ENCODE peak calls at places on chromosomes 11 and 22, in four cellular contexts. M is upper lobe of right lung, Z is colonic mucosa, R is stomach. U is an unnamed sample. For H3K27me3, the result is how much of the 10 kb centered on the place peaks cover.

GRCh38 chr11:64750361-64751054 is 6.6 kb upstream of the RASGRP2 start:
- DNase-seq in M (peak), Z (no peak), R (no peak), U (no peak)

GRCh38 chr11:107689317-107690202 is 22.3 kb downstream of the SLN start:
- DNase-seq in M (peak), Z (peak), R (peak), U (no peak)

GRCh38 chr22:42645341-42645937 is 3.8 kb downstream of the CYB5R3 start:
- DNase-seq in M (peak), Z (no peak), R (peak), U (peak)

GRCh38 chr11:103112364-103112763 is 3.1 kb downstream of the DYNC2H1 start:
- DNase-seq in M (no peak), Z (no peak), R (no peak), U (no peak)

GRCh38 chr22:41001722-41002122 is 50.5 kb downstream of the RBX1 start:
- DNase-seq in M (no peak), Z (no peak), R (no peak), U (no peak)

GRCh38 chr11:37378989-37379388 is 781.0 kb upstream of the RAG2 start:
- DNase-seq in M (no peak), Z (no peak), R (no peak), U (no peak)

GRCh38 chr11:91160661-91161060 is 937.8 kb upstream of the CHORDC1 start:
- DNase-seq in M (no peak), Z (no peak), R (no peak), U (no peak)

GRCh38 chr11:37613031-37613430 is 1015.0 kb upstream of the RAG2 start:
- DNase-seq in M (no peak), Z (no peak), R (no peak), U (no peak)

GRCh38 chr11:115550291-115551059 is 46.3 kb upstream of the CADM1 start:
- DNase-seq in M (no peak), Z (no peak), R (no peak), U (peak)

GRCh38 chr11:117786099-117786870 is 10.7 kb downstream of the DSCAML1 start:
- DNase-seq in M (no peak), Z (no peak), R (no peak), U (no peak)

GRCh38 chr11:134393638-134394037 is 18.4 kb downstream of the B3GAT1 start:
- DNase-seq in M (no peak), Z (peak), R (peak), U (no peak)

GRCh38 chr22:37331811-37332536 is 49.7 kb downstream of the CYTH4 start:
- DNase-seq in M (no peak), Z (no peak), R (no peak), U (no peak)

DNA sequence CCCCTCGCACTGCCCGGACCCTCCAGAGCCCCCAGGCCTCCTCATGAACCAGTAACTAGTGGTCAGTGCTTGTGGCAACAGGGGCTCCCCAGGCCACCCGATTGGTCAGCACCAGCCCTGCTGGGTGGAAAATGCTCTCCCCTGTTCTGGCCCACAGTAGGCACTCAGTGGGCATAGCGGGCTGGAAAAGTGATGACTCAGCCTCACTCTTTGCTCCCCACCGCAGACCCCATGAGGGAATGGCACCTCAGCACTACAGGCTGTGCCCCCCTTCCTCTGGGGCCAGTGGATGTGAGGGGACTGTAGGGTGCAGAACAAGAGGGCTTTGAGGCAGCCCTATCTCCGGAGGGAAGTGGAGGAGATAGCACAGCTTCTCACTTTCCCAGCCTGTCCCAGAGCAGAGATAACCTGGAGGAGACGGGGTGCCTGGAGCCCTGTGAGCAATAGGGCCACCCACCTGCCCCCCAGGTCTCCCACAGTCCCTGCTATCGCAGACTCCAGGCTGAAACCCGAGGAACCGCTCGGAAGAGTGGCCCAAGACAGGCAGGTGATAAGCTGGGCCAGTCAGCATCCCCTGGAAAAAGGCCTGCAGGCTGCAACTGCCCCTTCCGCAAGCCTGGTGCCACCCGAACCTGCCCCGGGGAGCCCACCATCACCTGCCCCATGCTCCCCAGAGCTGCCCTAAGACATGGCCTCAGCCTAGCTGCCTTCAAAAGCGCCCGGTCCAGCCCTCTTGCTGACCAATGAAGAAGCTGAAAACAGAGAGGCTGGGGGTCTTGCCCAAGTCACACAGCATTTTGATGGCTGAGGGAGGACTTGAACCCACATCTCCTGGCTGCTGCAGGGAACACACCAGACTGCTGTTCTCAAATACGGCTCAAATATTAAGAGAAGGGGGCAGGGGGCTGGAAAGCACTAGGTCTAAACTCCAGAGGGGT is 29.4 kb upstream of the PDGFB start:
- DNase-seq in M (no peak), Z (no peak), R (no peak), U (no peak)
- H3K27me3 ChIP-seq in M (under half), Z (under half), R (under half), U (under half)

GRCh38 chr11:67277231-67277961 is 11.1 kb downstream of the GRK2 start:
- DNase-seq in M (peak), Z (peak), R (peak), U (peak)
- H3K4me3 ChIP-seq in M (peak), Z (peak), R (peak), U (no peak)

DNA sequence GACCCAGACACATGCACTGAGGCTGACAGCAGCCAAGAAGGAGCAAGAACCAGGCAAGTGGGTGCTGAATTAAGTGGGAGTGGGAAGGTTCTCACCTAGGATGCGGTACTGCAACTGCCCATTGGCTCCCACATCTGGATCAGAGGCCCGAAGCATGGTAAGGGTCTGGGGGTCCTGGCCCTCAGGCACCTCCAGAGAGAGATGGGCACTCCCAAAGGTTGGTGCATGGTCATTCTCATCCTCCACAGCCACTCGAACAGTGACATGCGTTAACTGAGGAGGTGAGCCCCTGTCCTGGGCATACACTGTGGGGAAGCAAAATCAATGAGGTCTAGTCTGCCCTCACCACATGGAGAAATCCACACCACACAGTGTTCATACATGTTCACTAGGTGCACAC is 9.3 kb upstream of the TPP1 start:
- DNase-seq in M (no peak), Z (no peak), R (no peak), U (no peak)
- TF ChIP-seq CTCF in M (no peak), Z (no peak), R (no peak), U (no peak)

GRCh38 chr11:20949585-20949984 is 280.2 kb downstream of the NELL1 start:
- DNase-seq in M (no peak), Z (no peak), R (no peak), U (no peak)
- H3K27me3 ChIP-seq in M (under half), Z (under half), R (under half), U (under half)

DNA sequence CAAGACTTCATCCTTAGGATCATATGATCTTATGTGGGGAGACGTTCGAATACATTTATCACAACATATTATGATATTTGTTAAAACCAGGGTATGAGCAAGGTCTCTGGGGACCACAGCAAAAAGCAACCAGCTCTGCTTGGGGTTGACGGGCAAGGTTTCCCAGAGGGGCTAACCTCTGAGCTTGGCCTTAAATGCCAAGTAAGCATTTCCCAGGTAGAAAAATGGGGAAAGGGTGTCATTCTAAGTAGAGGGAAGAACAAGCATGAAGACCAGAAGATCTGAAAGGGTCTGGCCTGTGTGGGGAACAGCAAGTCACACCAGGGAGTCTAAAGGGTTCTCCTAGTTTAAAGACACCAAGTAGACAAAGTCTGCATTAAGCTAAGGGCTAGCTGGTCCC is 24.1 kb downstream of the CLMP start:
- DNase-seq in M (no peak), Z (no peak), R (no peak), U (no peak)
- H3K4me3 ChIP-seq in M (no peak), Z (no peak), R (no peak), U (no peak)

DNA sequence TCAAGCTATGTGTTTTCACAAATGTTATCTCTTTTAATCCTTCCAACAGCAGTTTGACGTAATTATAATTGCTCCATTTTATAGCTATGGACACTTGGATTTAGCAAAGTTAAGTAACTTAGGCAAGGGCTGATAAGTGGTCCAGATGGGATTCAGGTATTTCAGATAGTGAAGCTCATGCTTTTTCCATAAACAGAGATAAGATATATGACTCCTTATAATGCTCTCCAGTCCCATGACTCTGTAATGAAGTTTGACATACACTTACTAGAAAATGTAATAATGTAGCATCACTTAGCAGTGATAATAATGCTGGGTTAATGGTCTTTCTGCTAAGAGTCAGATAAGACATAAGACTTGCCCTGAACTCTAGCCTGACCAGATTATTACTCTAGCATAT is 892.1 kb downstream of the LRRC4C start:
- DNase-seq in M (no peak), Z (no peak), R (no peak), U (no peak)
- TF ChIP-seq CTCF in M (no peak), Z (no peak), R (no peak), U (no peak)

DNA sequence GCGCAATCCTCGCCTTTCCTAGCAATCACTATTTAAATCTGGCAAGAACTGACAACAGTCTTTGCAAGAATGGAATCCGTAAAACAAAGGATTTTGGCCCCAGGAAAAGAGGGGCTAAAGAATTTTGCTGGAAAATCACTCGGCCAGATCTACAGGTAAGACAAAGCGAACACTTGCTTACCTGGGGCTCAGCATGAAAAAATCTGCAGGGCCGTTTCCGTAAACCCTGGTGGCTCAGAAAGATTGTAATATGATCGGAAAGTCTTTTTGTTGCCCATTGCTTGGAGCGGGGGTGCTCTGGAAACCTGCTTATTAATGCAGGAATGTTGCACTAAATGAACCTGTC is 257 bp downstream of the SLC17A6 start:
- DNase-seq in M (no peak), Z (no peak), R (no peak), U (no peak)
- H3K27me3 ChIP-seq in M (half or more), Z (under half), R (half or more), U (under half)